ENCODE peak calls at places on chromosomes 4 and X, in seven cellular contexts. Y is fibroblast of lung, T is upper lobe of right lung, N is GM23338, D is transverse colon, B is tibial artery, V is adrenal gland. H is an unnamed sample.

GRCh38 chr4:39464886-39465501 is 6.1 kb downstream of the LIAS start:
- DNase-seq in Y (peak), T (no peak), N (no peak), D (no peak), B (no peak), V (no peak), H (no peak)

GRCh38 chr4:141645611-141646340 is 9.4 kb downstream of the IL15 start:
- DNase-seq in Y (peak), T (no peak), N (no peak), D (no peak), B (no peak), V (no peak), H (no peak)

GRCh38 chrX:109934935-109935334 is 68.0 kb upstream of the TMEM164 start:
- DNase-seq in Y (no peak), T (no peak), N (no peak), D (no peak), B (no peak), V (no peak), H (no peak)

GRCh38 chr4:10006236-10006603 is 15.1 kb downstream of the SLC2A9 start:
- DNase-seq in Y (peak), T (no peak), N (no peak), D (peak), B (peak), V (peak), H (no peak)

GRCh38 chr4:100895572-100896197 is 377.9 kb upstream of the EMCN start:
- DNase-seq in Y (no peak), T (no peak), N (no peak), D (no peak), B (no peak), V (no peak), H (no peak)

GRCh38 chr4:102451266-102451665 is 49.9 kb upstream of the NFKB1 start:
- DNase-seq in Y (no peak), T (no peak), N (no peak), D (no peak), B (no peak), V (no peak), H (no peak)

GRCh38 chrX:22109442-22109841 is 77.3 kb downstream of the PHEX start:
- DNase-seq in Y (peak), T (no peak), N (peak), D (no peak), B (no peak), V (no peak), H (no peak)

GRCh38 chrX:154412468-154412867 is 1.1 kb downstream of the TAFAZZIN start:
- DNase-seq in Y (no peak), T (no peak), N (no peak), D (peak), B (no peak), V (no peak), H (peak)

GRCh38 chr4:182189107-182189878 is 53.9 kb upstream of the TENM3 start:
- DNase-seq in Y (peak), T (no peak), N (no peak), D (no peak), B (no peak), V (peak), H (no peak)

GRCh38 chrX:46876901-46877300 is 35.3 kb upstream of the JADE3 start:
- DNase-seq in Y (peak), T (no peak), N (no peak), D (no peak), B (no peak), V (no peak), H (no peak)

GRCh38 chrX:49172280-49172780 is 632 bp downstream of the PLP2 start:
- DNase-seq in Y (peak), T (peak), N (peak), D (peak), B (peak), V (peak), H (peak)

GRCh38 chr4:122764808-122765189 is 32.3 kb downstream of the BBS12 start:
- DNase-seq in Y (peak), T (no peak), N (no peak), D (no peak), B (no peak), V (no peak), H (no peak)

GRCh38 chr4:38664704-38665401 is 854 bp downstream of the KLF3 start:
- DNase-seq in Y (peak), T (peak), N (peak), D (peak), B (peak), V (peak), H (peak)

GRCh38 chr4:102578819-102579218 is 77.7 kb downstream of the NFKB1 start:
- DNase-seq in Y (no peak), T (no peak), N (peak), D (no peak), B (no peak), V (no peak), H (no peak)

GRCh38 chrX:41148553-41148952 is 63.3 kb downstream of the USP9X start:
- DNase-seq in Y (peak), T (no peak), N (no peak), D (no peak), B (no peak), V (no peak), H (no peak)

GRCh38 chrX:13208281-13208935 is 111.4 kb downstream of the ATXN3L start:
- DNase-seq in Y (no peak), T (no peak), N (no peak), D (no peak), B (no peak), V (no peak), H (no peak)

DNA sequence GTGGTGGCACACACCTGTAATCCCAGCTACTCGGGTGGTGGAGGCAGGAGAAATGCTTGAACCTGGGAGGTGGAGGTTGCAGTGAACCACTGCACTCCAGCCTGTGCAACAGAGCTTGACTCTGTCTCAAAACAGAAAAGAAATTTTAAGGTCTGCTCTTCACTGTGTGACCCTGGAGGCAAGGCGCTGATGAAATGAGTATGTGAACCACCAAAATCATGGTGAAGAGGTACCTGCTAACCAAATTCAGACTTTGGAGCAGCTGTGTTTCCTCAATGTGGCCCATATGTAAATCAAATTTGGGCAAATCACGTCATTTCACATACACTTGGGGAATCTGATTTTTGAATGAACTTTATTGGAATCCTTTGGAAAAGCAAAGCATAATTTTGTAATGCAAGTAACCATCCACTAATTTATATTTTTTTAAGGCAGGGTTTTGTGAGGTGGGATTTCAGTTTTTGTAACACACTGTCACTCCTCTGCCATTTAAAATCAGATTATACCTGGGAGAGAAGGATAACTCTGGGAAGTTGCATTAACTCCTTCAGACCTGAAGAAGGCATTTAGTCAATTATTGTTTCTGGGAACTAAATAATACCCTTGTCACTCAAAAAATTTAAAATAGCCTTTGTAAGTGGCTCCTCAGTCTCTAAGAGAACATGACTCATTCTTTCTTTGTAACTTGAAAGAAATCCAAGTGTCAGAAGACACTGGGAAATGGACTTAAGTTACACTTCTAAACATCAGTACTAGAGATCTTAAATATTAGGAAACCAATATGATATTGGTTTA is 24.0 kb downstream of the DOCK11 start:
- DNase-seq in Y (peak), T (no peak), N (no peak), D (no peak), B (no peak), V (no peak), H (no peak)
- H3K27ac ChIP-seq in Y (peak), T (no peak), N (no peak), D (peak), B (peak), V (peak), H (no peak)

GRCh38 chr4:83782591-83782990 is 246.7 kb downstream of the GPAT3 start:
- DNase-seq in Y (peak), T (no peak), N (no peak), D (no peak), B (no peak), V (no peak), H (no peak)

GRCh38 chr4:83783179-83783578 is 247.3 kb downstream of the GPAT3 start:
- DNase-seq in Y (no peak), T (no peak), N (no peak), D (no peak), B (no peak), V (no peak), H (no peak)

GRCh38 chr4:83785906-83786305 is 250.0 kb downstream of the GPAT3 start:
- DNase-seq in Y (no peak), T (no peak), N (no peak), D (no peak), B (no peak), V (no peak), H (no peak)

GRCh38 chr4:83781434-83781833 is 245.5 kb downstream of the GPAT3 start:
- DNase-seq in Y (no peak), T (no peak), N (peak), D (no peak), B (no peak), V (no peak), H (no peak)

DNA sequence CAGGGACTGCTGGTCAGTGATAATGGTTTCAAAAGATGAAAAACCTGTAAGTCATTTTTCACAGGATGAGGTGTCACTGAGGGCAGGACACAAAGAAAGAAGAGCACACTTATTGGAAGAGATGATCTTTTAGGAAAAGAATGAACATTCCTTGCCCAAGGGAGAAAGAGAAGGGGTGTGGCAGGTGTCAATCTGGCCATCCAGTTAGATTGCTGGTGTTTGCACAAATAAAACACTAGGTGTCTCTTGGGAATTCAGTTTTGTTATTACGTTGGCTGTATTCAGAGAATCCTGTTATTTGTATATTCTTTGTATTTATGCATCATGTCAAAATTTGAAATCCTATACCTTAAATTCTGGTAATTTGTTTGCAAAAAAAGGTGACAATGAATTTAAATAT is 244.4 kb downstream of the GPAT3 start:
- DNase-seq in Y (no peak), T (no peak), N (no peak), D (no peak), B (no peak), V (no peak), H (no peak)
- TF ChIP-seq CTCF in Y (no peak), T (no peak), N (no peak), D (no peak), B (no peak), V (no peak), H (no peak)

GRCh38 chrX:107565916-107566602 is 62.3 kb upstream of the PRPS1 start:
- DNase-seq in Y (peak), T (no peak), N (peak), D (no peak), B (no peak), V (peak), H (no peak)
- H3K4me3 ChIP-seq in Y (no peak), T (no peak), N (no peak), D (no peak), B (no peak), V (no peak), H (no peak)

GRCh38 chr4:54440394-54441223 is 211.5 kb downstream of the PDGFRA start:
- DNase-seq in Y (peak), T (no peak), N (peak), D (no peak), B (no peak), V (peak), H (peak)
- H3K27ac ChIP-seq in Y (no peak), T (peak), N (no peak), D (peak), B (peak), V (no peak), H (no peak)

GRCh38 chrX:116490091-116490490 is 27.3 kb upstream of the CT83 start:
- DNase-seq in Y (no peak), T (no peak), N (no peak), D (no peak), B (no peak), V (no peak), H (no peak)
- TF ChIP-seq CTCF in Y (no peak), T (peak), N (peak), D (no peak), B (peak), V (peak), H (peak)